ENCODE peak calls at places on chromosomes 11 and 22, in six cellular contexts. One of them, this sample, is unnamed.

GRCh38 chr22:27896251-27896650 is 22.8 kb downstream of the PITPNB start:
- DNase-seq in kidney: no peak
- DNase-seq in astrocyte: no peak
- DNase-seq in body of pancreas: peak; percentile 25
- DNase-seq in thoracic aorta: no peak
- DNase-seq in lower lobe of right lung: no peak
- DNase-seq in this sample: no peak

GRCh38 chr22:38401336-38402084 is 53.5 kb downstream of the KCNJ4 start:
- DNase-seq in kidney: peak; percentile 72
- DNase-seq in astrocyte: no peak
- DNase-seq in body of pancreas: no peak
- DNase-seq in thoracic aorta: no peak
- DNase-seq in lower lobe of right lung: no peak
- DNase-seq in this sample: no peak

GRCh38 chr11:106524446-106524845 is 447.0 kb downstream of the AASDHPPT start:
- DNase-seq in kidney: no peak
- DNase-seq in astrocyte: no peak
- DNase-seq in body of pancreas: no peak
- DNase-seq in thoracic aorta: no peak
- DNase-seq in lower lobe of right lung: no peak
- DNase-seq in this sample: no peak

GRCh38 chr11:84089072-84090057 is 803.2 kb upstream of the CCDC90B start:
- DNase-seq in kidney: no peak
- DNase-seq in astrocyte: no peak
- DNase-seq in body of pancreas: peak; percentile 7
- DNase-seq in thoracic aorta: no peak
- DNase-seq in lower lobe of right lung: no peak
- DNase-seq in this sample: no peak

GRCh38 chr11:34348919-34349318 is 8.9 kb downstream of the ABTB2 start:
- DNase-seq in kidney: no peak
- DNase-seq in astrocyte: no peak
- DNase-seq in body of pancreas: no peak
- DNase-seq in thoracic aorta: no peak
- DNase-seq in lower lobe of right lung: no peak
- DNase-seq in this sample: no peak

GRCh38 chr22:30990675-30991074 is 21.6 kb downstream of the TUG1 start:
- DNase-seq in kidney: no peak
- DNase-seq in astrocyte: no peak
- DNase-seq in body of pancreas: no peak
- DNase-seq in thoracic aorta: no peak
- DNase-seq in lower lobe of right lung: no peak
- DNase-seq in this sample: no peak

GRCh38 chr11:3808846-3809623 is 675 bp downstream of the PGAP2 start:
- DNase-seq in kidney: no peak
- DNase-seq in astrocyte: peak; percentile 17
- DNase-seq in body of pancreas: peak; percentile 67
- DNase-seq in thoracic aorta: no peak
- DNase-seq in lower lobe of right lung: no peak
- DNase-seq in this sample: peak; percentile 84

GRCh38 chr11:73399159-73400090 is 23.2 kb downstream of the RELT start:
- DNase-seq in kidney: no peak
- DNase-seq in astrocyte: no peak
- DNase-seq in body of pancreas: no peak
- DNase-seq in thoracic aorta: no peak
- DNase-seq in lower lobe of right lung: no peak
- DNase-seq in this sample: no peak

GRCh38 chr22:36433318-36434231 is 45.8 kb upstream of the MYH9 start:
- DNase-seq in kidney: no peak
- DNase-seq in astrocyte: no peak
- DNase-seq in body of pancreas: peak; percentile 96
- DNase-seq in thoracic aorta: no peak
- DNase-seq in lower lobe of right lung: peak; percentile 68
- DNase-seq in this sample: peak; percentile 53

GRCh38 chr22:32308191-32308590 is 49.5 kb upstream of the RFPL3 start:
- DNase-seq in kidney: no peak
- DNase-seq in astrocyte: no peak
- DNase-seq in body of pancreas: no peak
- DNase-seq in thoracic aorta: no peak
- DNase-seq in lower lobe of right lung: no peak
- DNase-seq in this sample: no peak

GRCh38 chr22:33109532-33110148 is 51.5 kb upstream of the SYN3 start:
- DNase-seq in kidney: no peak
- DNase-seq in astrocyte: no peak
- DNase-seq in body of pancreas: no peak
- DNase-seq in thoracic aorta: no peak
- DNase-seq in lower lobe of right lung: no peak
- DNase-seq in this sample: no peak

GRCh38 chr11:124463990-124464389 is 18.5 kb upstream of the OR8B8 start:
- DNase-seq in kidney: no peak
- DNase-seq in astrocyte: no peak
- DNase-seq in body of pancreas: no peak
- DNase-seq in thoracic aorta: no peak
- DNase-seq in lower lobe of right lung: no peak
- DNase-seq in this sample: no peak

GRCh38 chr11:69063671-69064260 is 15.0 kb downstream of the TPCN2 start:
- DNase-seq in kidney: no peak
- DNase-seq in astrocyte: no peak
- DNase-seq in body of pancreas: no peak
- DNase-seq in thoracic aorta: no peak
- DNase-seq in lower lobe of right lung: no peak
- DNase-seq in this sample: no peak

GRCh38 chr22:41909290-41910049 is 5.4 kb downstream of the SHISA8 start:
- DNase-seq in kidney: no peak
- DNase-seq in astrocyte: no peak
- DNase-seq in body of pancreas: no peak
- DNase-seq in thoracic aorta: no peak
- DNase-seq in lower lobe of right lung: no peak
- DNase-seq in this sample: no peak

GRCh38 chr11:118921121-118921928 is 4.4 kb downstream of the BCL9L start:
- DNase-seq in kidney: peak; percentile 93
- DNase-seq in astrocyte: peak; percentile 58
- DNase-seq in body of pancreas: peak; percentile 73
- DNase-seq in thoracic aorta: no peak
- DNase-seq in lower lobe of right lung: peak; percentile 80
- DNase-seq in this sample: peak; percentile 91

GRCh38 chr11:31798057-31799035 is 12.8 kb downstream of the PAX6 start:
- DNase-seq in kidney: no peak
- DNase-seq in astrocyte: no peak
- DNase-seq in body of pancreas: no peak
- DNase-seq in thoracic aorta: no peak
- DNase-seq in lower lobe of right lung: no peak
- DNase-seq in this sample: no peak

DNA sequence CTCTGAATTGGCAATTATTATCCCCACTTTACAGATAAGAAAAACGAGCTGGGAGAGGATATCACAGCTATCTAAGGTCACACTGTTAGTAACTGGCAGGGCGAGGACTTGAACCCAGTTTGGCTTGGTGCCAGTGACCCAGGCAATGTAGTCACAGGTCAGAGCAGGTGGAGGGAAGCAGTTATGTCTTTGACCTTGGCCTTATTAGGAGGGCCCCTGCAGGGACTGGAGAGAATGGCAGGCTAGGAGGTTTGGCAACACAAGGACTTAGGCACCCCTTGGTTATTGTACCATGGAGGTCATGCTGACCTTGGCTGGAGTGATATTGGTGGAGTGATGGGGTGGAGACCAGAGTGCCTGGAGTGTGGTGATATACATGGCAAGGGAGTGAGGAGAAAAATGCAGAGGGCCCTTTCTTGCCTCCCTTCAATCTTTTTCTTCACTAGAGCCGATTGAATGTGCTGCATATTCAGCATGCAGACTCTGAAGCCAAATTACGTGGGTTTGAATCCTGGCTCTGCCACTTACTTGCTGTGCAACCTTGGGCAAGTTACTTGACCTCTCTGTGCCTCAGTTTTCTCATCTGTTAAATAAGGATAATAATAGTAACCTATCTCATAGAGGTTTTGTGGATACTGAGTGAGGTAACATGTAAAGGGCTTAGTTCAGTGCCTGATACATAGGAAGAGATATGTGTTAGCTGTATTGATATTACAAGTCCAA is 92.7 kb upstream of the TBCEL start:
- DNase-seq in kidney: no peak
- DNase-seq in astrocyte: no peak
- DNase-seq in body of pancreas: no peak
- DNase-seq in thoracic aorta: no peak
- DNase-seq in lower lobe of right lung: no peak
- DNase-seq in this sample: no peak
- TF ChIP-seq CTCF in kidney: no peak
- TF ChIP-seq CTCF in astrocyte: no peak
- TF ChIP-seq CTCF in body of pancreas: no peak
- TF ChIP-seq CTCF in thoracic aorta: no peak
- TF ChIP-seq CTCF in lower lobe of right lung: no peak
- TF ChIP-seq CTCF in this sample: no peak

DNA sequence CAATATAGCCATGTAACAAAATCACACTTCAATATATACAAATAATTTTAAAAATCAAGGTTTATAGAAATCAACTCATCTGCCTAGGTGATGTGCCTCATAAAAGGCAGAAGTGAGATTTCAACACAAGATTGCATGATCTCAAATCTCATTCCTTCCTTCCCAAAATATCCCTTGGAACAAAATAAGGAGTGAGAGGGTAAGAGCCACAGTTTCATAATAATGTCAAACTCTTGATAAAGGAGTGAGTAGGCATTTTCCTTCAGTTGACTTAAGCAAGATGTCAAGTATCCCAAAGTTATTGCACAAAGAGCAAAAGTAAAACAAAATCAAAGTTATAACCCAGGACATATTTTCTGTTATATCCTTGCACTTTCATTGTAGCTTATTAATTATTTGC is 81.3 kb downstream of the C22orf31 start:
- DNase-seq in kidney: no peak
- DNase-seq in astrocyte: no peak
- DNase-seq in body of pancreas: no peak
- DNase-seq in thoracic aorta: no peak
- DNase-seq in lower lobe of right lung: no peak
- DNase-seq in this sample: no peak
- H3K4me1 ChIP-seq in kidney: peaks cover 52% of the 10 kb centered on the region
- H3K4me1 ChIP-seq in astrocyte: peaks cover 27% of the 10 kb centered on the region
- H3K4me1 ChIP-seq in body of pancreas: peaks cover 24% of the 10 kb centered on the region
- H3K4me1 ChIP-seq in thoracic aorta: peaks cover 20% of the 10 kb centered on the region
- H3K4me1 ChIP-seq in lower lobe of right lung: peaks cover 61% of the 10 kb centered on the region
- H3K4me1 ChIP-seq in this sample: peaks cover 93% of the 10 kb centered on the region

GRCh38 chr11:133710241-133710640 is 135.1 kb downstream of the SPATA19 start:
- DNase-seq in kidney: no peak
- DNase-seq in astrocyte: no peak
- DNase-seq in body of pancreas: no peak
- DNase-seq in thoracic aorta: no peak
- DNase-seq in lower lobe of right lung: no peak
- DNase-seq in this sample: no peak

GRCh38 chr11:133712235-133712634 is 133.1 kb downstream of the SPATA19 start:
- DNase-seq in kidney: no peak
- DNase-seq in astrocyte: no peak
- DNase-seq in body of pancreas: no peak
- DNase-seq in thoracic aorta: no peak
- DNase-seq in lower lobe of right lung: no peak
- DNase-seq in this sample: no peak

GRCh38 chr11:133713406-133713805 is 131.9 kb downstream of the SPATA19 start:
- DNase-seq in kidney: no peak
- DNase-seq in astrocyte: no peak
- DNase-seq in body of pancreas: no peak
- DNase-seq in thoracic aorta: no peak
- DNase-seq in lower lobe of right lung: no peak
- DNase-seq in this sample: no peak

GRCh38 chr11:133710681-133711240 is 134.6 kb downstream of the SPATA19 start:
- DNase-seq in kidney: no peak
- DNase-seq in astrocyte: no peak
- DNase-seq in body of pancreas: no peak
- DNase-seq in thoracic aorta: no peak
- DNase-seq in lower lobe of right lung: no peak
- DNase-seq in this sample: no peak

DNA sequence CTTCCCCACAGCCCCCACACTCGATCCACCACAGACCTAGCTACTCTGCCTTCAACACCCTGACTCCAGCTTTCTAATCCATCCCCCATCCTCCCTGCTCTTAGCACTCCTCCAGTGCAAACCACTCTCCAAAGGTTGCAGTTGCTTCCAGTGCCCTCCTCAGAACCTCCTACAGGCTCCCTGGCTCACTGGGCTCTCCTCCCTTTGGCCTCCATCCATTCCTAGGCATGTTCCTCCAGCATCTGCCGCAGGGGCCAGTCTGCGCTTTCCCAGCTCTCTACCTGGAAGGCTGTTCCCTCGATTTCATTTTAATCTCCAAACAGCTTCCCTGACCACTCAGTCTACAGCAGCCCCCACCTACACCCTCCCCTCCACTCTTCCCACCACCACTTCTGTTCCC is 133.8 kb downstream of the SPATA19 start:
- DNase-seq in kidney: no peak
- DNase-seq in astrocyte: no peak
- DNase-seq in body of pancreas: no peak
- DNase-seq in thoracic aorta: no peak
- DNase-seq in lower lobe of right lung: no peak
- DNase-seq in this sample: no peak
- H3K9me3 ChIP-seq in kidney: no peaks in the 10 kb centered on the region
- H3K9me3 ChIP-seq in astrocyte: no peaks in the 10 kb centered on the region
- H3K9me3 ChIP-seq in body of pancreas: no peaks in the 10 kb centered on the region
- H3K9me3 ChIP-seq in thoracic aorta: no peaks in the 10 kb centered on the region
- H3K9me3 ChIP-seq in lower lobe of right lung: no peaks in the 10 kb centered on the region
- H3K9me3 ChIP-seq in this sample: no peaks in the 10 kb centered on the region

GRCh38 chr11:67390947-67391303 is 861 bp upstream of the RAD9A start:
- DNase-seq in kidney: no peak
- DNase-seq in astrocyte: no peak
- DNase-seq in body of pancreas: no peak
- DNase-seq in thoracic aorta: no peak
- DNase-seq in lower lobe of right lung: no peak
- DNase-seq in this sample: no peak

GRCh38 chr11:67393437-67393836 is 1.7 kb downstream of the RAD9A start:
- DNase-seq in kidney: no peak
- DNase-seq in astrocyte: no peak
- DNase-seq in body of pancreas: no peak
- DNase-seq in thoracic aorta: no peak
- DNase-seq in lower lobe of right lung: peak; percentile 54
- DNase-seq in this sample: no peak

GRCh38 chr11:67391304-67392181 is at the start of gene RAD9A:
- DNase-seq in kidney: peak; percentile 99
- DNase-seq in astrocyte: peak; percentile 75
- DNase-seq in body of pancreas: peak; percentile 98
- DNase-seq in thoracic aorta: peak; percentile 78
- DNase-seq in lower lobe of right lung: peak; percentile 97
- DNase-seq in this sample: peak; percentile 98

GRCh38 chr11:67393990-67394389 is 2.2 kb downstream of the RAD9A start:
- DNase-seq in kidney: no peak
- DNase-seq in astrocyte: no peak
- DNase-seq in body of pancreas: no peak
- DNase-seq in thoracic aorta: no peak
- DNase-seq in lower lobe of right lung: no peak
- DNase-seq in this sample: no peak

DNA sequence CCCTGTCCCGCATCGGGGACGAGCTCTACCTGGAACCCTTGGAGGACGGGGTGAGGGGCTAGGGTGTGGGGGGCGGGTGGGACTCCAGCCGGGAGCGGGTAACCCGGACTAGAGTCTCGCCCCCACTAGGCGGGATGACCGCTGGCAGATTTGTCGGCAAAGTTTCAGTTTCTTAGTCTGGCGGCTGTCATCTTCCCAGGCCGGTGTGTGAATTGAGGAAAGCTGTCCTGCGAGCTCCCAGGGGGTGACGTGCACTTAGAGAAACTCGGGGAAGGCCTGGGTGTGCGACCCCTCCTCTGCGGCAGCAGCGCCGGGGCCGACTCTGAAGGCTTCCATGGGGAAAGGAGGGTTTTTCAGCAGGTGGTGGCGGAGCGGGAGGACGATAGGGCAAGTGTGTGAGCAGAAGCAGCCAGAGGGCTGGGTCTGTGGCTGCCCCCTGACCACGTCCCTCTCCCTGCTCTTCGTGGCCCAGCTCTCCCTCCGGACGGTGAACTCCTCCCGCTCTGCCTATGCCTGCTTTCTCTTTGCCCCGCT is 463 bp downstream of the RAD9A start:
- DNase-seq in kidney: no peak
- DNase-seq in astrocyte: no peak
- DNase-seq in body of pancreas: peak; percentile 37
- DNase-seq in thoracic aorta: no peak
- DNase-seq in lower lobe of right lung: peak; percentile 51
- DNase-seq in this sample: no peak
- TF ChIP-seq CTCF in kidney: no peak
- TF ChIP-seq CTCF in astrocyte: no peak
- TF ChIP-seq CTCF in body of pancreas: no peak
- TF ChIP-seq CTCF in thoracic aorta: no peak
- TF ChIP-seq CTCF in lower lobe of right lung: no peak
- TF ChIP-seq CTCF in this sample: no peak